ENCODE peak calls at places on chromosomes 4 and X, in four cellular contexts. W is SW480, L is uterus, J is mammary epithelial cell. P is an unnamed sample.

GRCh38 chr4:53780736-53781400 is 189.6 kb upstream of the LNX1 start:
- DNase-seq in L (no peak), J (no peak), W (no peak), P (no peak)

GRCh38 chr4:152456609-152457008 is 79.3 kb downstream of the FBXW7 start:
- DNase-seq in W (no peak), J (peak), L (no peak), P (no peak)

GRCh38 chrX:24153175-24153795 is 3.8 kb downstream of the ZFX start:
- DNase-seq in J (peak), W (no peak), L (no peak), P (no peak)

GRCh38 chr4:25926473-25926872 is 12.5 kb downstream of the SMIM20 start:
- DNase-seq in L (no peak), W (no peak), J (no peak), P (no peak)

GRCh38 chr4:141580523-141580922 is 55.9 kb upstream of the IL15 start:
- DNase-seq in W (no peak), L (no peak), J (no peak), P (no peak)

GRCh38 chr4:148173397-148174017 is 268.7 kb downstream of the NR3C2 start:
- DNase-seq in J (no peak), L (no peak), W (no peak), P (no peak)

GRCh38 chr4:80619070-80619674 is 283.6 kb downstream of the CFAP299 start:
- DNase-seq in L (no peak), J (peak), W (peak), P (no peak)

GRCh38 chr4:127055349-127055748 is 577.4 kb upstream of the INTU start:
- DNase-seq in W (no peak), L (no peak), J (peak), P (no peak)

GRCh38 chrX:119708936-119709335 is 16.0 kb upstream of the SEPTIN6 start:
- DNase-seq in J (no peak), L (no peak), W (no peak), P (no peak)

GRCh38 chrX:56764975-56765791 is 36.1 kb downstream of the NBDY start:
- DNase-seq in J (no peak), L (no peak), W (no peak), P (no peak)

GRCh38 chrX:38699603-38700110 is 101.6 kb upstream of the MID1IP1 start:
- DNase-seq in W (no peak), L (no peak), J (no peak), P (no peak)

GRCh38 chr4:20684852-20685763 is 15.2 kb upstream of the PACRGL start:
- DNase-seq in W (no peak), J (no peak), L (no peak), P (no peak)

GRCh38 chr4:74367656-74368055 is 2.7 kb downstream of the EREG start:
- DNase-seq in J (no peak), L (no peak), W (no peak), P (no peak)

GRCh38 chrX:16578218-16578617 is 71.7 kb upstream of the S100G start:
- DNase-seq in J (peak), W (no peak), L (no peak), P (no peak)

GRCh38 chrX:9465380-9466114 is 689 bp downstream of the TBL1X start:
- DNase-seq in J (peak), W (peak), L (no peak), P (no peak)